ENCODE peak calls at places on chromosomes 1 and 21, in eight cellular contexts. X is nephron progenitor cell; G is HCT116; I is activated CD8-positive, alpha-beta T cell treated with anti-CD3 and anti-CD28 coated beads for 36 hours; S is GM06990; K is CD4-positive, alpha-beta T cell; T is cardiac muscle cell; U is GM13977. Z is an unnamed sample.

GRCh38 chr1:11691302-11691914 is at the start of gene DRAXIN:
- DNase-seq in X (peak; percentile 79), G (no peak), I (no peak), K (no peak), T (no peak), S (no peak), U (no peak), Z (no peak)

GRCh38 chr1:185654952-185655314 is 79.3 kb upstream of the HMCN1 start:
- DNase-seq in U (no peak), S (no peak), I (no peak), K (no peak), T (no peak), G (no peak), X (no peak), Z (no peak)

GRCh38 chr1:92482665-92483441 is 3.9 kb downstream of the GFI1 start:
- DNase-seq in S (peak; percentile 47), T (peak; percentile 16), U (peak; percentile 52), G (no peak), K (peak; percentile 32), X (peak; percentile 34), I (peak; percentile 60), Z (no peak)

GRCh38 chr1:51214615-51215131 is 21.4 kb upstream of the RNF11 start:
- DNase-seq in K (no peak), T (peak; percentile 73), U (no peak), X (no peak), I (peak; percentile 16), G (no peak), S (no peak), Z (no peak)

GRCh38 chr21:45380566-45380965 is 24.4 kb upstream of the COL18A1 start:
- DNase-seq in U (no peak), S (no peak), T (no peak), G (no peak), K (no peak), I (no peak), X (no peak), Z (peak; percentile 7)

GRCh38 chr1:1090424-1091343 is 16.6 kb upstream of the RNF223 start:
- DNase-seq in U (no peak), I (no peak), T (no peak), K (no peak), X (no peak), S (no peak), G (no peak), Z (no peak)

GRCh38 chr21:35273331-35273730 is 224.2 kb upstream of the RUNX1 start:
- DNase-seq in T (no peak), X (no peak), G (no peak), U (no peak), S (no peak), K (no peak), I (no peak), Z (no peak)

GRCh38 chr1:214044438-214045214 is 56.9 kb downstream of the PROX1 start:
- DNase-seq in G (no peak), I (no peak), T (no peak), U (no peak), S (no peak), X (no peak), K (no peak), Z (no peak)

GRCh38 chr1:53288247-53289049 is 39.4 kb downstream of the LRP8 start:
- DNase-seq in X (no peak), K (no peak), U (no peak), T (no peak), G (no peak), I (no peak), S (no peak), Z (no peak)

GRCh38 chr1:77986810-77987209 is 7.9 kb upstream of the FUBP1 start:
- DNase-seq in U (no peak), K (no peak), T (no peak), X (no peak), S (no peak), I (peak; percentile 61), G (no peak), Z (no peak)

GRCh38 chr21:30839304-30839703 is 9.7 kb upstream of the KRTAP7-1 start:
- DNase-seq in U (peak; percentile 12), S (no peak), G (no peak), X (peak; percentile 47), T (peak; percentile 1), I (peak; percentile 62), K (no peak), Z (no peak)

GRCh38 chr1:228163004-228163753 is 2.4 kb upstream of the IBA57 start:
- DNase-seq in G (no peak), K (no peak), S (peak; percentile 5), X (no peak), I (no peak), U (no peak), T (peak; percentile 67), Z (no peak)

GRCh38 chr1:72837781-72838180 is 555.4 kb upstream of the NEGR1 start:
- DNase-seq in S (no peak), I (no peak), U (no peak), G (no peak), T (no peak), X (peak; percentile 7), K (no peak), Z (no peak)

GRCh38 chr1:197743578-197743977 is 31.7 kb downstream of the DENND1B start:
- DNase-seq in T (no peak), K (no peak), U (no peak), G (no peak), X (no peak), I (no peak), S (no peak), Z (no peak)

GRCh38 chr1:110210604-110211502 is 739 bp downstream of the KCNC4 start:
- DNase-seq in I (peak; percentile 72), T (peak; percentile 41), X (peak; percentile 75), U (peak; percentile 61), S (peak; percentile 60), G (no peak), K (peak; percentile 52), Z (no peak)

GRCh38 chr1:98429851-98430496 is 231.5 kb upstream of the SNX7 start:
- DNase-seq in S (no peak), K (no peak), G (no peak), X (peak; percentile 14), U (no peak), I (no peak), T (no peak), Z (no peak)

GRCh38 chr1:92314024-92314423 is 15.2 kb downstream of the RPAP2 start:
- DNase-seq in K (no peak), X (no peak), U (no peak), I (no peak), G (no peak), T (no peak), S (no peak), Z (no peak)

GRCh38 chr1:232973652-232974611 is 23.5 kb downstream of the NTPCR start:
- DNase-seq in X (no peak), K (no peak), I (no peak), U (no peak), T (no peak), G (no peak), S (no peak), Z (no peak)

GRCh38 chr1:238672262-238672661 is 714.1 kb upstream of the CHRM3 start:
- DNase-seq in S (no peak), X (no peak), U (no peak), I (no peak), T (no peak), K (no peak), G (no peak), Z (no peak)

GRCh38 chr21:42222821-42223390 is 4.0 kb downstream of the ABCG1 start:
- DNase-seq in K (no peak), T (no peak), S (no peak), I (no peak), X (no peak), U (no peak), G (no peak), Z (no peak)

GRCh38 chr1:32405672-32406467 is 11.6 kb upstream of the BSDC1 start:
- DNase-seq in U (no peak), G (no peak), K (no peak), X (no peak), S (no peak), I (no peak), T (no peak), Z (no peak)

DNA sequence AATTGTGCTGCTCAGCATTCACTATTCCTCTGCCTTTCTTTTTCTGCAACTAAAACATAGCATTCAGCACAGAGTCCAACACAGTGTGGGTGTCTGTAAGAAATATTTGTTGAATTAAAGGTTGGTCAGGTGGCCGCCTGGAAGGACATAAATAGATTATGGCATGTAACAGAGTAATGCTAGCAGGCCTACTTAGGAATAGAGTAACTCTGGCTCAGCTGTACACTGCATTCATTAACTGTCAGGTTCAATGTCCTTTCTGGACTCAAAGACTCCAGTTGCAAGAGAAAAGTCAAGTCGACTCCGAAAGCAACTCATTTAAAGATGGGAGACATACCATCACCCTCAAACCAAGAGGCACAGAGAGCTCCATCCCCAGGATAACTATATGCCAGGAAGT is 116.0 kb downstream of the LMX1A start:
- DNase-seq in G (no peak), I (no peak), U (no peak), S (no peak), T (no peak), K (no peak), X (no peak), Z (no peak)
- TF ChIP-seq CTCF in G (no peak), I (no peak), U (no peak), S (no peak), T (no peak), K (no peak), X (no peak), Z (no peak)

GRCh38 chr1:21657456-21658190 is 11.5 kb downstream of the RAP1GAP start:
- DNase-seq in I (no peak), T (no peak), K (no peak), S (no peak), X (no peak), G (no peak), U (no peak), Z (no peak)
- TF ChIP-seq CTCF in I (no peak), T (no peak), K (no peak), S (no peak), X (no peak), G (peak; percentile 16), U (no peak), Z (no peak)

DNA sequence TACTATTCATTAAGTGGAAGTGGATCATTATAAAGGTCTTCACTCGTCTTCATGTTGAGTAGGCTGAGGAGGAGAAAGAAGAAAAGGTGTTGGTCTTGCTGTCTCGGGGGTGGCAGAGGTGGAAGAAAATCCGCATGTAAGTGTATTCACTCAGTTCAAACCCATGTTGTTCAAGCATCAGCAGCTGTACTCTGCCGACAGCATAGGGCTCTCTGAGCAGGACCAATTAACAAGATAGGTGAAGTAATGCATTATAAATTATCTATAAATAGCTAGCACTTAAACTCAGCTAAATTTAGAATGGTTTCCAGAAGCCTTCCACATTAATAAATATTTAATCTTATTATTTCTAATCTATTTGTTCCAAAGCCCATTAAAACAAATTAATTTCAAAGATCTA is 116.8 kb downstream of the RGS2 start:
- DNase-seq in S (no peak), K (no peak), X (no peak), U (no peak), G (no peak), I (no peak), T (no peak), Z (no peak)
- TF ChIP-seq CTCF in S (no peak), K (no peak), X (no peak), U (no peak), G (no peak), I (no peak), T (no peak), Z (no peak)

DNA sequence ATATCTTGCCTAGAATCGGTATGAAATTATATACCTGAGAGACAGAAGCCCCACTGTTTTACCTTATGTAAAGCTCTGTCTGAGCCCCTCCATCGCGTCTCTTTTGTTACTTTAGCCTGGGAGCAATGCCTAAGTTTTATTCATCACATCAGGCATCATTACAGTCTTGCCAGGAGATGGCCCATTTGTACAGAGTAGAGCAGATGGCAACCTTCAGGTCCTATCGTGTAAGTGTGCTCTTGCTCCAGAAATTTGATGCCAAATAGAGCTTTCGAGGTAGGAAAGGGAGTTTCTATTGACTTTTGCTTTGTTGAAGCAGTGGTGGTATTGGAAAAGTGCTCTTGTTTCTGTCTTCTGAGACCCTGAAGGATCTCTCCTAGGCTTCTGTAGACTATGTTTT is 24.8 kb downstream of the CFAP126 start:
- DNase-seq in K (no peak), I (no peak), S (no peak), U (no peak), T (no peak), X (no peak), G (no peak), Z (no peak)
- TF ChIP-seq CTCF in K (no peak), I (no peak), S (no peak), U (no peak), T (no peak), X (no peak), G (no peak), Z (no peak)

Z was measured in CD14-positive monocyte.